ENCODE peak calls at places on chromosomes 6 and 20, in six cellular contexts. Q, H, D, J, N and I are unnamed samples.

GRCh38 chr6:151690303-151690702 is 117.2 kb upstream of the ESR1 start:
- DNase-seq in Q (no peak), H (no peak), D (no peak), J (no peak), N (no peak), I (no peak)

GRCh38 chr20:41425180-41425884 is 58.7 kb upstream of the EMILIN3 start:
- DNase-seq in Q (no peak), H (no peak), D (peak), J (peak), N (no peak), I (no peak)

GRCh38 chr6:89122625-89123024 is 4.8 kb upstream of the SRSF12 start:
- DNase-seq in Q (no peak), H (no peak), D (peak), J (peak), N (no peak), I (no peak)

GRCh38 chr6:34383171-34383631 is 9.3 kb downstream of the NUDT3 start:
- DNase-seq in Q (no peak), H (no peak), D (peak), J (peak), N (no peak), I (no peak)

GRCh38 chr6:46005254-46005653 is 10.4 kb downstream of the CLIC5 start:
- DNase-seq in Q (no peak), H (no peak), D (no peak), J (no peak), N (no peak), I (no peak)

GRCh38 chr6:167233490-167233889 is 57.6 kb upstream of the UNC93A start:
- DNase-seq in Q (no peak), H (no peak), D (no peak), J (no peak), N (peak), I (no peak)

GRCh38 chr20:38123021-38123587 is 42.0 kb downstream of the TGM2 start:
- DNase-seq in Q (no peak), H (peak), D (peak), J (peak), N (peak), I (no peak)

GRCh38 chr6:72446427-72446826 is 175.4 kb upstream of the KCNQ5 start:
- DNase-seq in Q (no peak), H (no peak), D (peak), J (no peak), N (no peak), I (no peak)

GRCh38 chr20:58274384-58274783 is 35.1 kb upstream of the RAB22A start:
- DNase-seq in Q (no peak), H (no peak), D (no peak), J (no peak), N (no peak), I (no peak)

GRCh38 chr6:4510906-4511625 is 265.1 kb upstream of the CDYL start:
- DNase-seq in Q (no peak), H (no peak), D (no peak), J (no peak), N (no peak), I (no peak)

GRCh38 chr6:28648035-28648877 is 122.6 kb downstream of the GPX5 start:
- DNase-seq in Q (peak), H (no peak), D (peak), J (peak), N (peak), I (peak)

GRCh38 chr20:2746636-2747265 is 53.7 kb downstream of the CPXM1 start:
- DNase-seq in Q (no peak), H (no peak), D (no peak), J (no peak), N (no peak), I (no peak)

GRCh38 chr6:157853018-157853805 is 30.2 kb downstream of the SNX9 start:
- DNase-seq in Q (no peak), H (no peak), D (no peak), J (no peak), N (no peak), I (no peak)

GRCh38 chr20:64131406-64131805 is 24.0 kb upstream of the NPBWR2 start:
- DNase-seq in Q (no peak), H (no peak), D (no peak), J (peak), N (peak), I (no peak)

GRCh38 chr20:2626853-2627541 is 25.4 kb upstream of the NOP56 start:
- DNase-seq in Q (no peak), H (peak), D (peak), J (peak), N (no peak), I (no peak)

GRCh38 chr20:11511816-11512215 is 405.9 kb upstream of the BTBD3 start:
- DNase-seq in Q (no peak), H (no peak), D (no peak), J (no peak), N (no peak), I (no peak)

GRCh38 chr6:30829016-30829415 is 55.3 kb upstream of the DDR1 start:
- DNase-seq in Q (no peak), H (no peak), D (no peak), J (no peak), N (no peak), I (no peak)

GRCh38 chr20:3667434-3668037 is 4.3 kb upstream of the GFRA4 start:
- DNase-seq in Q (no peak), H (no peak), D (no peak), J (no peak), N (no peak), I (no peak)

GRCh38 chr6:74879970-74880369 is 325.9 kb downstream of the COL12A1 start:
- DNase-seq in Q (no peak), H (no peak), D (peak), J (peak), N (no peak), I (no peak)

GRCh38 chr6:106591111-106591825 is 38.0 kb downstream of the RTN4IP1 start:
- DNase-seq in Q (no peak), H (peak), D (peak), J (peak), N (no peak), I (no peak)

GRCh38 chr20:25136643-25137559 is 55.0 kb upstream of the VSX1 start:
- DNase-seq in Q (no peak), H (peak), D (peak), J (peak), N (no peak), I (no peak)

GRCh38 chr20:50562262-50562701 is 52.1 kb downstream of the PTPN1 start:
- DNase-seq in Q (no peak), H (no peak), D (no peak), J (no peak), N (no peak), I (no peak)

GRCh38 chr20:46758929-46759669 is 49.6 kb downstream of the SLC2A10 start:
- DNase-seq in Q (no peak), H (no peak), D (no peak), J (no peak), N (no peak), I (no peak)

GRCh38 chr6:56863366-56863765 is 91.5 kb upstream of the BEND6 start:
- DNase-seq in Q (no peak), H (no peak), D (peak), J (peak), N (no peak), I (no peak)

GRCh38 chr6:33407132-33407718 is 3.6 kb upstream of the PHF1 start:
- DNase-seq in Q (no peak), H (no peak), D (peak), J (peak), N (no peak), I (no peak)

GRCh38 chr6:41732149-41732548 is 3.3 kb downstream of the TFEB start:
- DNase-seq in Q (no peak), H (no peak), D (no peak), J (no peak), N (no peak), I (no peak)

GRCh38 chr6:70299456-70299855 is 3.4 kb downstream of the COL9A1 start:
- DNase-seq in Q (no peak), H (no peak), D (peak), J (peak), N (no peak), I (no peak)

GRCh38 chr6:74731204-74731603 is 474.6 kb downstream of the COL12A1 start:
- DNase-seq in Q (no peak), H (no peak), D (peak), J (peak), N (no peak), I (no peak)

GRCh38 chr6:108492131-108492766 is 68.5 kb upstream of the FOXO3 start:
- DNase-seq in Q (peak), H (peak), D (peak), J (peak), N (no peak), I (no peak)

GRCh38 chr6:81766482-81767069 is 14.1 kb upstream of the TENT5A start:
- DNase-seq in Q (no peak), H (no peak), D (peak), J (peak), N (no peak), I (no peak)

GRCh38 chr6:158565122-158565429 is 5.2 kb downstream of the TMEM181 start:
- DNase-seq in Q (no peak), H (no peak), D (no peak), J (no peak), N (no peak), I (no peak)

GRCh38 chr6:138341176-138341575 is 36.5 kb upstream of the SMIM28 start:
- DNase-seq in Q (no peak), H (peak), D (no peak), J (no peak), N (no peak), I (no peak)

GRCh38 chr6:31972709-31973350 is 892 bp upstream of the DXO start:
- DNase-seq in Q (no peak), H (no peak), D (peak), J (peak), N (no peak), I (no peak)

GRCh38 chr6:43981363-43981990 is 145.8 kb downstream of the MRPL14 start:
- DNase-seq in Q (no peak), H (no peak), D (no peak), J (no peak), N (peak), I (peak)

GRCh38 chr6:27091661-27092315 is 155.7 kb upstream of the PRSS16 start:
- DNase-seq in Q (peak), H (peak), D (peak), J (peak), N (peak), I (peak)

GRCh38 chr6:80425089-80425823 is 318.8 kb downstream of the BCKDHB start:
- DNase-seq in Q (no peak), H (no peak), D (peak), J (peak), N (no peak), I (no peak)

GRCh38 chr6:167331565-167331964 is 6.7 kb downstream of the TTLL2 start:
- DNase-seq in Q (no peak), H (no peak), D (no peak), J (no peak), N (no peak), I (no peak)

GRCh38 chr20:63317601-63318291 is 24.8 kb downstream of the COL20A1 start:
- DNase-seq in Q (no peak), H (no peak), D (no peak), J (no peak), N (no peak), I (no peak)

GRCh38 chr20:17541596-17541995 is 10.4 kb upstream of the BFSP1 start:
- DNase-seq in Q (no peak), H (no peak), D (no peak), J (peak), N (no peak), I (no peak)

GRCh38 chr6:44373787-44374186 is 13.7 kb upstream of the CDC5L start:
- DNase-seq in Q (no peak), H (no peak), D (no peak), J (no peak), N (no peak), I (no peak)

GRCh38 chr20:32458061-32458836 is 100.1 kb downstream of the ASXL1 start:
- DNase-seq in Q (no peak), H (no peak), D (no peak), J (no peak), N (no peak), I (peak)
- H4K91ac ChIP-seq in Q (peak), H (no peak), D (no peak), J (peak), N (peak), I (no peak)

DNA sequence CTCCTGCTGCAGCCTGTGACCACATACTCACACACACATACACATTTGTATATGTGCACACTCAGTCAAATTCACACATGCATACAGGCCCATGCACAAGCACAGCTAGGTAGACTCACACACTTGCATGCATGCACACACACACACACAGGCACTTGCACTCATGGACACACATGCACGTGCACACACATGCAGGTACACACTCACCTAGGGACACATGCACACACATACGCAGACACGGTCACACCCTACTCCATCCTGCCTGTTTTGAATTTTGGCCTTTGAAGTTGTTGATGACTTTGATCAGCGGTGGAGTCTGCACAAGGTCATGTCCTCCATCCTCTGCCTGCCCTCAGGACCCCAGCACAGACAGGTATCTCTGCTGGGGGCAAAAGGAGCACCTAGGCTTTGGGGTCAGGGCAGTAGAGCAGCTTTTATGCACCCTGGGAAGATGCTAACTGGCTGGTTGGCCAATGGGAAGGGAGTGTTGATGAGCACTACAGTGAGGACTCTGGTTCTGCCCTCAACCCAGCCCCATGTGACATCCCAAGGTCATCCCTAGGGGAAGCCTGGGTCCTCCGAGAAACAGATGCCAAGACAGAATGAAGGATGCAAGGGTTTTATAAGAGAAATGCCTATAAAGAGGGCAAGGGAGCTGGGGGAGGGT is 218.3 kb downstream of the SLC24A3 start:
- DNase-seq in Q (no peak), H (no peak), D (no peak), J (no peak), N (peak), I (no peak)
- H3K14ac ChIP-seq in Q (peak), H (no peak), D (no peak), J (no peak), N (no peak), I (peak)

GRCh38 chr6:66623050-66623449 is 916.0 kb upstream of the EYS start:
- DNase-seq in Q (no peak), H (no peak), D (no peak), J (no peak), N (no peak), I (no peak)
- H4K91ac ChIP-seq in Q (no peak), H (no peak), D (no peak), J (no peak), N (no peak), I (no peak)

GRCh38 chr6:6074190-6074589 is 67.5 kb upstream of the NRN1 start:
- DNase-seq in Q (no peak), H (no peak), D (no peak), J (no peak), N (no peak), I (no peak)
- H3K14ac ChIP-seq in Q (no peak), H (no peak), D (no peak), J (no peak), N (no peak), I (no peak)

DNA sequence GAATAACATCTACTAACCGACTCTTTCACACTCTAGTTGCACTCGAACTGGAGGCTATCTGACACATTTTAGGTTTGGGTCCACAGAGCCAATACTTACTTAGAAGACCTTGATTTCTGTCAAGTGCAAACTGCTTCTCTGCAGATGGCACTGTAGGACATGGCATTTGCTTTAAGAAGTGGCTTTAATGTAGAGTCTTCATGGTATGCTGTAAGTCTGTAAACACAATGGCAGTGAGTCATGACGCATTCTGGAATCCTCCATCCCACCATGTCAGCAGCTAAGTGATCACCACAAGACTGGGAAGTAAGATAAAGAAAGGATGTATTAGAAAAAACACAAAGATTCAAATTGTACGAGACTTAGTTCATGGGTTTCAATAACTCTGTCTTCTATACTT is 377.0 kb upstream of the NOX3 start:
- DNase-seq in Q (no peak), H (no peak), D (peak), J (peak), N (no peak), I (no peak)
- H4K91ac ChIP-seq in Q (no peak), H (no peak), D (no peak), J (no peak), N (no peak), I (no peak)

GRCh38 chr20:60800185-60800584 is 451.9 kb upstream of the CDH4 start:
- DNase-seq in Q (no peak), H (no peak), D (no peak), J (no peak), N (no peak), I (no peak)
- H3K14ac ChIP-seq in Q (no peak), H (no peak), D (no peak), J (no peak), N (no peak), I (no peak)

GRCh38 chr20:49118307-49118706 is 69.8 kb downstream of the STAU1 start:
- DNase-seq in Q (no peak), H (no peak), D (no peak), J (no peak), N (no peak), I (no peak)
- H4K91ac ChIP-seq in Q (no peak), H (no peak), D (no peak), J (no peak), N (no peak), I (no peak)

DNA sequence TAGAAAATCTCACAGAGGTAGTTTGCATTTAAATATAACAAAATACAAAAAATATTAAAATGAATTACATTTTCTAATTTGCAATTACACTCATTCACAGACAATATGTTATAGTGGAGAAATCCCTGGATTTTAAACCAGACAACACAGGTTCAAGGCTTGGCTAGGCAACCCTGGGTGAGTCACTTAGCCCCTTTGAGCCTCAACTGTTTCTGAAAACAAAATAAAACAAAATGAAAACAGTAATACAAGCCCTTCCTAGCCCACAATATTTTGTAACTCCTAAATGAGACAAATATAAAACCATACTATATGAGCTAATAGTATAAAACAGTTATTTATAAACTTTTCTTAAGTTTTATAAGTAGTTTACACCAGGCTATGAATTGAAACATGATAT is 41.0 kb downstream of the UQCC1 start:
- DNase-seq in Q (no peak), H (no peak), D (no peak), J (no peak), N (no peak), I (no peak)
- H3K14ac ChIP-seq in Q (no peak), H (no peak), D (no peak), J (no peak), N (no peak), I (no peak)

GRCh38 chr6:149566372-149567193 is at the start of gene GINM1:
- DNase-seq in Q (no peak), H (peak), D (peak), J (peak), N (peak), I (peak)

GRCh38 chr6:149563928-149564325 is 2.2 kb upstream of the GINM1 start:
- DNase-seq in Q (no peak), H (no peak), D (no peak), J (no peak), N (no peak), I (no peak)

GRCh38 chr6:149565539-149566371 is 420 bp upstream of the GINM1 start:
- DNase-seq in Q (peak), H (peak), D (peak), J (peak), N (peak), I (peak)

GRCh38 chr6:149560736-149561135 is 5.4 kb upstream of the GINM1 start:
- DNase-seq in Q (no peak), H (no peak), D (no peak), J (peak), N (no peak), I (peak)

GRCh38 chr6:149563203-149563927 is 2.8 kb upstream of the GINM1 start:
- DNase-seq in Q (no peak), H (peak), D (peak), J (peak), N (no peak), I (no peak)
- H4K91ac ChIP-seq in Q (no peak), H (no peak), D (peak), J (no peak), N (no peak), I (no peak)

GRCh38 chr6:153150400-153150766 is 19.3 kb upstream of the RGS17 start:
- DNase-seq in Q (no peak), H (no peak), D (no peak), J (no peak), N (no peak), I (no peak)
- H3K14ac ChIP-seq in Q (no peak), H (no peak), D (no peak), J (no peak), N (no peak), I (no peak)